ENCODE peak calls at places on chromosome 17, in four cellular contexts. E is heart right ventricle; U is CD8-positive, alpha-beta memory T cell; C is uterus. P is an unnamed sample. For H3K4me1, the result is how much of the 10 kb centered on the place peaks cover.

GRCh38 chr17:45341389-45342158 is 24.8 kb upstream of the MAP3K14 start:
- DNase-seq in E (peak), U (no peak), C (peak), P (peak)

GRCh38 chr17:44628234-44629188 is 27.8 kb upstream of the MEIOC start:
- DNase-seq in E (peak), U (no peak), C (peak), P (peak)

GRCh38 chr17:81027038-81027437 is 7.9 kb upstream of the BAIAP2 start:
- DNase-seq in E (no peak), U (no peak), C (no peak), P (peak)

GRCh38 chr17:66665194-66665593 is 169.7 kb upstream of the CACNG5 start:
- DNase-seq in E (no peak), U (no peak), C (no peak), P (no peak)

GRCh38 chr17:76506408-76507328 is 5.4 kb upstream of the RHBDF2 start:
- DNase-seq in E (peak), U (peak), C (peak), P (peak)

GRCh38 chr17:57329380-57330214 is 73.3 kb downstream of the MSI2 start:
- DNase-seq in E (no peak), U (no peak), C (no peak), P (no peak)

GRCh38 chr17:14298221-14298994 is 2.5 kb upstream of the HS3ST3B1 start:
- DNase-seq in E (no peak), U (no peak), C (no peak), P (no peak)

GRCh38 chr17:30253316-30253715 is 17.8 kb upstream of the SLC6A4 start:
- DNase-seq in E (no peak), U (no peak), C (no peak), P (no peak)

GRCh38 chr17:77083547-77083946 is 57.2 kb upstream of the SEC14L1 start:
- DNase-seq in E (no peak), U (no peak), C (no peak), P (no peak)

GRCh38 chr17:41645371-41646063 is 21.1 kb upstream of the KRT17 start:
- DNase-seq in E (no peak), U (no peak), C (no peak), P (no peak)

GRCh38 chr17:74754832-74755231 is 6.4 kb downstream of the NHERF1 start:
- DNase-seq in E (no peak), U (no peak), C (no peak), P (no peak)

GRCh38 chr17:81453049-81453448 is 57.8 kb downstream of the BAHCC1 start:
- DNase-seq in E (no peak), U (no peak), C (no peak), P (no peak)

GRCh38 chr17:64544742-64545141 is 38.0 kb downstream of the CEP95 start:
- DNase-seq in E (no peak), U (no peak), C (no peak), P (no peak)
- H3K27ac ChIP-seq in E (no peak), U (no peak), C (no peak), P (no peak)

GRCh38 chr17:49742256-49742655 is 21.7 kb downstream of the FAM117A start:
- DNase-seq in E (no peak), U (no peak), C (no peak), P (no peak)
- H3K4me1 ChIP-seq in E (half or more), U (half or more), C (under half), P (half or more)

GRCh38 chr17:72502111-72502939 is 381.5 kb downstream of the SOX9 start:
- DNase-seq in E (no peak), U (no peak), C (no peak), P (peak)

GRCh38 chr17:72501404-72502110 is 380.7 kb downstream of the SOX9 start:
- DNase-seq in E (no peak), U (no peak), C (no peak), P (peak)

GRCh38 chr17:72502940-72503341 is 382.1 kb downstream of the SOX9 start:
- DNase-seq in E (no peak), U (no peak), C (no peak), P (no peak)

GRCh38 chr17:72504783-72505182 is 384.0 kb downstream of the SOX9 start:
- DNase-seq in E (no peak), U (no peak), C (no peak), P (no peak)

GRCh38 chr17:72503556-72503955 is 382.7 kb downstream of the SOX9 start:
- DNase-seq in E (no peak), U (no peak), C (no peak), P (no peak)
- H3K27ac ChIP-seq in E (no peak), U (no peak), C (no peak), P (no peak)

DNA sequence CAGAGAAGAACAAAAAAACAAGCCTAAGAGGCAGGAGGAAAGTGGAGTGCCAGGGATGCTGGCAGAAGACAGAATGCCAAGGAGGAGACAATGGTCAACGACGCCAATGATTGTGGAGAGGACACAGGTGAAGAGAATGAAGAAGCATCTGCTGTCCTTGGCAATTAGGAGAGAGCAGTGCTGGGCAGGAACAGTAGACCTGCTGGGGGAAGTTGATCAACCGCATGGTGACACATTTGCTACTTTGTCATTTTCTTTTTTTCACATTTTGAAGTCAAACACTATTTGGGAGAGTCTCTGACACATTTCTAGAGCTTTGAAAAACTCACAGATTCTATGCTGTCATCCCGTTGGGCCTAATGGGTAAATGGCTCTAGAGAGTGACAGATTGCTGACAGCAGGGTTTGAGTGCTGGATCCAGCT is 1.1 kb upstream of the PIK3R6 start:
- DNase-seq in E (no peak), U (no peak), C (no peak), P (no peak)
- H3K4me1 ChIP-seq in E (under half), U (under half), C (under half), P (under half)

GRCh38 chr17:79033741-79034501 is 10.0 kb downstream of the C1QTNF1 start:
- DNase-seq in E (peak), U (no peak), C (peak), P (no peak)
- H3K27ac ChIP-seq in E (peak), U (no peak), C (no peak), P (peak)

DNA sequence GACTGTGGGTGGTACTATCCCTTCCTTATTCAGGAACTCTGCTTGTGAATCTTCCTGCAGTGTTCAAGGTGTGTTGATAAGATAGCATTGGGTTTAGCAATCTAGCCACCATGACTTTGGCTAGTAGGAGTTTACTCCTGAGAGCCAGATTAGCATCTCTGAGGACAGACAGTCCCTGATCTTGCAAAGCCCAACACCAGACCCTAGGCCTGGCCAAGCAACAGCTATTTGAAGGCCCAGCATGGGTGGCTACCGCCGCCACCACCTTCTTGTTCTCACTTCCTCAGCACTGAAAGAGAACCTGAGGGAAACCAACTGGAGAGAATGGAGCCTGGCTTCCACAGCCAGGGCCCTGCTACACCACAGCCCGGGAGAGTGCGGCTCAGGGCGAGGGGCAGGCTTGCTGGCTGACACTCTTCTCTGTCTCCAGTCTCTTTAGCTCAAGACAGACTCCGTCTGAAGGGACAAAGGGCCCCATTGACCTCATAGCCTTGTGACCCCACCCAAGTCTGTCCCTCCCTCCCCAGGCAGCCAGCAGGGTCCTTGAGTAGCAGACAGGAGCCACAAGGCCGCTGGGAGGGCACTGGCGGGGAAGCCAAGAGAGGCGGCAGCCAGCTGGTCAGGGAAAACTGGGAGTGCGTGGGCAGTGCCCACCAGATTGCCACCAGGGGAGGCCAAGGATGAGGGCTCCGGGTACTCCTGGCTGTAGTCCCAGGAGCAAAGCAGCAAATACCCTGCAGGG is 10.9 kb upstream of the ARHGAP23 start:
- DNase-seq in E (no peak), U (no peak), C (no peak), P (no peak)
- H3K4me1 ChIP-seq in E (under half), U (under half), C (under half), P (under half)

GRCh38 chr17:15662726-15663125 is 21.4 kb downstream of the TRIM16 start:
- DNase-seq in E (no peak), U (no peak), C (no peak), P (no peak)

GRCh38 chr17:15659663-15660062 is 24.4 kb downstream of the TRIM16 start:
- DNase-seq in E (peak), U (no peak), C (no peak), P (peak)

GRCh38 chr17:15657868-15658775 is 26.0 kb downstream of the TRIM16 start:
- DNase-seq in E (no peak), U (no peak), C (no peak), P (no peak)

GRCh38 chr17:15660077-15660476 is 24.0 kb downstream of the TRIM16 start:
- DNase-seq in E (no peak), U (no peak), C (no peak), P (no peak)

GRCh38 chr17:15659236-15659635 is 24.9 kb downstream of the TRIM16 start:
- DNase-seq in E (no peak), U (no peak), C (no peak), P (no peak)
- H3K27ac ChIP-seq in E (peak), U (no peak), C (no peak), P (peak)

GRCh38 chr17:40482722-40483121 is 18.7 kb downstream of the TNS4 start:
- DNase-seq in E (no peak), U (no peak), C (no peak), P (no peak)

GRCh38 chr17:40483679-40484078 is 17.7 kb downstream of the TNS4 start:
- DNase-seq in E (no peak), U (no peak), C (no peak), P (no peak)

GRCh38 chr17:40484973-40485530 is 16.4 kb downstream of the TNS4 start:
- DNase-seq in E (no peak), U (no peak), C (no peak), P (no peak)

GRCh38 chr17:40485851-40486512 is 15.4 kb downstream of the TNS4 start:
- DNase-seq in E (no peak), U (no peak), C (peak), P (no peak)

GRCh38 chr17:40484285-40484972 is 17.0 kb downstream of the TNS4 start:
- DNase-seq in E (no peak), U (no peak), C (no peak), P (no peak)
- H3K4me1 ChIP-seq in E (under half), U (under half), C (under half), P (under half)

P was measured in lower lobe of right lung.